ENCODE peak calls at places on chromosomes 16 and 17, in five cellular contexts. V is AG04449, M is NB4, Y is IMR-90, J is transverse colon. D is an unnamed sample.

GRCh38 chr16:56310685-56311084 is 114.7 kb downstream of the AMFR start:
- DNase-seq in V (no peak), M (no peak), Y (no peak), J (no peak), D (no peak)

GRCh38 chr17:56913000-56913866 is 616 bp downstream of the TRIM25 start:
- DNase-seq in M (no peak), Y (no peak), V (no peak), J (no peak), D (no peak)

GRCh38 chr17:21058098-21058893 is 15.5 kb upstream of the USP22 start:
- DNase-seq in Y (peak), M (peak), J (no peak), V (no peak), D (peak)

GRCh38 chr16:29816694-29817441 is 916 bp downstream of the PAGR1 start:
- DNase-seq in J (peak), V (no peak), M (peak), Y (peak), D (peak)

GRCh38 chr16:81004646-81005353 is 1.9 kb downstream of the CMC2 start:
- DNase-seq in M (peak), V (no peak), Y (peak), J (no peak), D (peak)

GRCh38 chr17:79057727-79058400 is 16.8 kb upstream of the ENGASE start:
- DNase-seq in V (no peak), J (no peak), M (peak), Y (no peak), D (no peak)

GRCh38 chr17:36863131-36863530 is 74.1 kb upstream of the LHX1 start:
- DNase-seq in M (no peak), Y (no peak), V (no peak), J (no peak), D (no peak)

GRCh38 chr17:42472709-42473521 is 14.2 kb downstream of the ATP6V0A1 start:
- DNase-seq in V (peak), J (no peak), Y (peak), M (no peak), D (peak)

GRCh38 chr16:54602666-54603065 is 316.1 kb upstream of the IRX3 start:
- DNase-seq in J (no peak), V (no peak), M (no peak), Y (no peak), D (no peak)

GRCh38 chr17:7324438-7324779 is 4.7 kb downstream of the NEURL4 start:
- DNase-seq in J (no peak), Y (no peak), V (no peak), M (no peak), D (no peak)
- TF ChIP-seq CTCF in J (peak), Y (no peak), V (no peak), M (no peak), D (peak)

GRCh38 chr17:40615295-40615988 is 32.2 kb downstream of the SMARCE1 start:
- DNase-seq in V (no peak), M (peak), J (peak), Y (peak), D (peak)
- TF ChIP-seq CTCF in V (peak), M (peak), J (peak), Y (peak), D (peak)

GRCh38 chr16:57721765-57722499 is 13.6 kb upstream of the KATNB1 start:
- DNase-seq in Y (no peak), V (no peak), J (no peak), M (no peak), D (no peak)

GRCh38 chr16:57722651-57723050 is 12.9 kb upstream of the KATNB1 start:
- DNase-seq in J (no peak), M (no peak), V (no peak), Y (no peak), D (no peak)

GRCh38 chr16:57721356-57721755 is 14.2 kb upstream of the KATNB1 start:
- DNase-seq in V (no peak), Y (no peak), M (no peak), J (no peak), D (no peak)

GRCh38 chr16:57723170-57723569 is 12.4 kb upstream of the KATNB1 start:
- DNase-seq in Y (no peak), V (no peak), M (peak), J (no peak), D (no peak)

DNA sequence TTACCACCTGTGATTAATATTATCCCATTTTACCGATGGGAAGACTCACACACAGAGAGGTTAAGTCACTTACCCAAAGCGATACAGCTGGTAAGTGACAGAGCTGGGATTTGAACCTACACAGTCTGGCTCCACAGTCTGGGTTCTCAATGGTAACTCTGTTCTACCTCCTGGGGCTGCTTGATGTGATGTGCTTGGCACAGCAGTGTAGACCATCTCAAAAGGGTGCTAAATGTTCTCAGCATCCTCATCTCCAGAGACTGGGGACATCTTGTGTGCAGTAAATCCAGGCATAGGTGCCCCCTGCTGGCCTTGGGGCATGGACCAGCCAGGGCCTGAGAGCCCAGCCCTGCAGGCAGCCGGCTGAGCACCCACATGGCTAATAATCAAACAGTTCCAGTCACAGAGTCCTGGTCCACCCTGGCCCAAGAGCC is 15.4 kb upstream of the KATNB1 start:
- DNase-seq in M (peak), V (no peak), J (peak), Y (peak), D (peak)
- TF ChIP-seq CTCF in M (peak), V (peak), J (peak), Y (peak), D (peak)

GRCh38 chr17:49763735-49764558 is at the start of gene FAM117A:
- DNase-seq in J (peak), V (peak), M (peak), Y (peak), D (peak)
- TF ChIP-seq CTCF in J (no peak), V (no peak), M (no peak), Y (no peak), D (no peak)

DNA sequence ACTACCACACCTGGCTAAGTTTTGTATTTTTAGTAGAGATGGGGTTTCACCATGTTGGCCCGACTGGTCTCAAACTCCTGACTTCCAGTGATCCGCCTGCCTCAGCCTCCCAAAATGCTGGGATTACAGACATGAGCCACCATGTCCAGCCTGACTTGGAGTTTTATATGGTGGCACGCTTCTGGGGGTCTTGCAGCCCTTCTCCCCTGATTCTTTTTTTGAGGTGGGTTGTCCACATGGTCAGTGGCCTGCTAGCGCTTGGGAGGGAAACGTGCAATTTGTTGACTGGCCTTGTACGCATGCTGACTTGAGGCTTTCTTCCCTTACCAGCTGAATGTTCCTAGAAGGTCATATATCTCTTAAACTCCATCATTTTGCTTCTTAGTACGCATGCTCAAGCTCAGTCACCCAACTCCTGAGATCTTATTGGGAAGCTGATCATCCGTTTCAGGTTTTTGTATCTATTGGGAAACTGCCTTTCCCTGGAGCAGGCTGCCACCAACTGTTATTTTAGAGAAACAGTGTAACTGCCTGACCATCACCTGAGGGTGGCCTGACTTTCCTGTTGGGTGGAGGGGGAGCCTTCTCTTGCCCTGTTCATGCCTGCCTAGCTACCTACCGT is 13.7 kb upstream of the LDHD start:
- DNase-seq in V (no peak), Y (no peak), M (peak), J (no peak), D (no peak)
- TF ChIP-seq CTCF in V (no peak), Y (no peak), M (no peak), J (no peak), D (no peak)